ENCODE peak calls at places on chromosomes 1 and 21, in nine cellular contexts. B, O, C, T, W, E, Q, Y and D are unnamed samples.
A peak's percentile ranks its signal among the peaks of the same experiment; 100 is the strongest.

GRCh38 chr1:157137773-157138219 is 399 bp downstream of the ETV3 start:
- DNase-seq in E (peak; percentile 50), B (peak; percentile 54), W (no peak), T (no peak), Q (no peak), Y (no peak), O (no peak), C (no peak), D (no peak)

GRCh38 chr1:48876221-48876785 is 99.6 kb upstream of the BEND5 start:
- DNase-seq in Q (no peak), E (no peak), C (no peak), Y (no peak), W (no peak), B (no peak), T (peak; percentile 59), O (no peak), D (no peak)

GRCh38 chr1:201686709-201687455 is 142.1 kb upstream of the IPO9 start:
- DNase-seq in T (no peak), W (peak; percentile 28), E (peak; percentile 29), O (no peak), C (no peak), Y (no peak), Q (no peak), B (peak; percentile 19), D (no peak)

GRCh38 chr21:25838809-25839208 is 104.0 kb downstream of the GABPA start:
- DNase-seq in W (peak; percentile 22), Y (no peak), C (no peak), E (no peak), Q (no peak), O (no peak), B (no peak), T (no peak), D (no peak)

GRCh38 chr1:62325696-62326095 is 6.5 kb upstream of the KANK4 start:
- DNase-seq in C (no peak), T (no peak), W (no peak), E (no peak), B (no peak), O (no peak), Y (no peak), Q (no peak), D (no peak)

GRCh38 chr1:11989669-11990068 is 9.4 kb downstream of the MFN2 start:
- DNase-seq in Q (no peak), W (no peak), T (no peak), C (no peak), Y (no peak), O (no peak), B (no peak), E (no peak), D (no peak)

GRCh38 chr1:234409328-234409727 is 36.1 kb downstream of the COA6 start:
- DNase-seq in T (no peak), C (no peak), E (no peak), B (no peak), Y (no peak), W (peak; percentile 10), Q (no peak), O (no peak), D (no peak)

GRCh38 chr1:2501041-2501819 is 25.1 kb downstream of the PLCH2 start:
- DNase-seq in O (no peak), Q (no peak), Y (no peak), W (no peak), E (no peak), B (no peak), T (no peak), C (no peak), D (no peak)

GRCh38 chr1:8347635-8348034 is 29.7 kb downstream of the SLC45A1 start:
- DNase-seq in T (no peak), Y (no peak), W (peak; percentile 36), B (no peak), Q (no peak), O (no peak), C (no peak), E (no peak), D (no peak)

GRCh38 chr1:201597551-201598230 is 58.8 kb downstream of the NAV1 start:
- DNase-seq in T (peak; percentile 58), W (peak; percentile 78), C (no peak), E (no peak), Y (peak; percentile 95), B (no peak), O (no peak), Q (peak; percentile 71), D (peak; percentile 59)

GRCh38 chr1:102097451-102097850 is 100.7 kb upstream of the OLFM3 start:
- DNase-seq in W (no peak), B (no peak), C (no peak), T (no peak), Y (no peak), O (no peak), E (no peak), Q (no peak), D (no peak)

GRCh38 chr21:31983120-31983519 is 110.3 kb downstream of the HUNK start:
- DNase-seq in E (no peak), W (no peak), Q (no peak), T (no peak), B (no peak), C (no peak), O (no peak), Y (peak; percentile 78), D (no peak)

GRCh38 chr21:44598031-44598430 is 2.4 kb upstream of the KRTAP10-7 start:
- DNase-seq in C (no peak), Y (no peak), W (peak; percentile 25), Q (no peak), O (no peak), B (no peak), E (peak; percentile 77), T (no peak), D (no peak)

DNA sequence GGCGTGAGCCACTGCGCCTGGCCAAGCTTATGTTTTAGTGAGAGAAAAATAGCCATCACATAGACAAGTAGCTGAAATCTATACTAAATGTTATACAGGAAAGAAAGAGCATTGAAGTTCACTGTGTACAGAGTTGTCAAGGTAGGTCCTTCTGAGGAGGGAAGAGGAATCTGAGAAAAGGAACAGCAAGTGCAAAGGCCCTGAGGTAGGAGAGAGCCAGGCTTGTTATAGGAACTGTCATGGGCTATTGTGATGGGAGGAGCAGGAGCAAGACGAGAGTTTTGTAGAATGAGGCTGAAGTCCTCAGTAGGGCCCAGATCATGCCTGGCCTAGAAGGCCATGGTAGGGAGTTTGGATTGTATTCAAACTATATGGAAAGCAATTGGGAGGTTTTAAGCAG is 4.6 kb downstream of the ZDHHC18 start:
- DNase-seq in W (no peak), O (no peak), Q (no peak), T (no peak), B (no peak), C (no peak), Y (no peak), E (no peak), D (peak; percentile 1)
- H3K4me1 ChIP-seq in W (peaks cover 5% of the 10 kb centered on the region), O (peaks cover 67% of the 10 kb centered on the region), Q (peaks cover 23% of the 10 kb centered on the region), T (peaks cover 35% of the 10 kb centered on the region), B (no peaks in the 10 kb centered on the region), C (no peaks in the 10 kb centered on the region), Y (peaks cover 34% of the 10 kb centered on the region), E (peaks cover 25% of the 10 kb centered on the region), D (peaks cover 31% of the 10 kb centered on the region)

GRCh38 chr1:155077346-155077745 is 1.3 kb upstream of the EFNA3 start:
- DNase-seq in Y (no peak), W (no peak), E (no peak), O (no peak), B (no peak), C (no peak), Q (peak; percentile 38), T (peak; percentile 10), D (peak; percentile 61)

GRCh38 chr1:155079210-155079486 is 511 bp downstream of the EFNA3 start:
- DNase-seq in Y (no peak), C (no peak), E (no peak), O (no peak), B (no peak), T (no peak), W (no peak), Q (no peak), D (no peak)

GRCh38 chr1:155078496-155079209 is at the start of gene EFNA3:
- DNase-seq in W (peak; percentile 81), O (peak; percentile 51), B (peak; percentile 77), Y (peak; percentile 87), C (peak; percentile 44), T (no peak), Q (peak; percentile 79), E (peak; percentile 88), D (peak; percentile 87)

GRCh38 chr1:155076371-155076770 is 2.3 kb upstream of the EFNA3 start:
- DNase-seq in O (no peak), B (no peak), Y (no peak), C (no peak), Q (peak; percentile 2), E (no peak), W (no peak), T (no peak), D (peak; percentile 10)

DNA sequence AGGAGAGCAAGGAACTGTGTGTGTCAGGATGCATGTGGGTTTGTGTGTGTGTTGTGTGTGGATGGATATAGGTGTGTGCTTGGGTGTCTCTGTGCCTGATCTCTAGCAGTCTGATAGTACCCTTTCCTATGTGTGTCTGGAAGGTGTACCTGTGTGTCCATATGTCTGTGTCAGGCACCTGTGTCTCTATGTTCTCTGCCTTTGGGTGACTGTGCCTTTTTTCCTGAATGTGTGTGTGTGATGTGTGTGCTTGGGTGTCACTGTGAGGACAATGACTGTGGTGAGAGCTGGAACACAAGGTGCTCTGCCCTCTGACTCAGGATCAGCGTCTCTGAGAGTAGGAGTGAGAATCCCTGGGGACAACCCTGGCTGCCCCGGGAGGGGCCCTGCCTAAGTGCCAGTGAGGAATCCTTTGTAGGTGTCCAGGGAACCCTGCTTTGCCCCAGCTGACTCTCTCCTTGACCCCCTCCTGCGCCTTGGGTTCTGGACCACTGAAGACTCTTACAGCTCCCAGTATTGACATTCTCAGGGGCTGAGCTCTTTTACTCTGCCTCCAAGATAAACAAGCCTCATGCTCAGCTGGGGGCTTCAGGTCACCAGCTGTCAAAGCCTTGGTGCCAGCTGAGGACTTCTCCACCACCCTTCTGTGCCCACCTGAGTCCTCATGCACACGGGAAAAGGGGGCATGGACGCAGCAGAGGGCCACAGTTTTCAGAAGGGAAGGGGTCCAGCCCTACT is 710 bp upstream of the EFNA3 start:
- DNase-seq in B (no peak), T (peak; percentile 41), E (no peak), W (no peak), O (no peak), Y (no peak), Q (peak; percentile 61), C (no peak), D (peak; percentile 57)
- H3K4me3 ChIP-seq in B (no peak overlapping the region), T (no peak overlapping the region), E (peak overlapping the region; percentile 80), W (peak overlapping the region; percentile 63), O (peak overlapping the region; percentile 37), Y (no peak overlapping the region), Q (no peak overlapping the region), C (no peak overlapping the region), D (no peak overlapping the region)

DNA sequence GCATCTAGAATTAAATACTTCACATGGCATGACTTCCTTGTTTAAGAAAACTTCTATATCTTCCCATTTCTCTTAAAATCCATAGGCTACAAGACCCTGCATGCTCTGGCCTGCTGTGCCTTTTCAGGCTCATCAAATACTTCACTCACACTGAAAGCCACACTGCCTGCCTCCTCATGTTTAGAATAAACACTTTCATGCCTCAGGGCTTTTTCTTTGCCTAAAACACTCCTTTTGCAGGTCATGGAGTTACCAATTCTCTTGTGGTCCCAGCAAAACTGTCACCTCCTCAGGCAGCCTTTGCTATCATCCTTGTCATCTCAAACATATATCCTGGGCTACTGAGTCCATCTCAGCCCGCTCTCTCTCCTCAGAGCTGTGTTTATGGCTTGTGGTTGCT is 5.5 kb downstream of the SGIP1 start:
- DNase-seq in O (no peak), Q (no peak), E (no peak), W (no peak), B (no peak), Y (no peak), T (no peak), C (no peak), D (no peak)
- H3K4me1 ChIP-seq in O (no peaks in the 10 kb centered on the region), Q (no peaks in the 10 kb centered on the region), E (no peaks in the 10 kb centered on the region), W (peaks cover 22% of the 10 kb centered on the region), B (peaks cover 7% of the 10 kb centered on the region), Y (peaks cover 6% of the 10 kb centered on the region), T (no peaks in the 10 kb centered on the region), C (no peaks in the 10 kb centered on the region), D (no peaks in the 10 kb centered on the region)

GRCh38 chr1:159010398-159010797 is 691 bp downstream of the IFI16 start:
- DNase-seq in O (no peak), W (no peak), C (no peak), B (no peak), Y (no peak), E (no peak), T (no peak), Q (no peak), D (no peak)
- H3K4me3 ChIP-seq in O (peak overlapping the region; percentile 63), W (peak overlapping the region; percentile 55), C (peak overlapping the region; percentile 45), B (peak overlapping the region; percentile 54), Y (peak overlapping the region; percentile 72), E (no peak overlapping the region), T (no peak overlapping the region), Q (peak overlapping the region; percentile 57), D (peak overlapping the region; percentile 54)